ENCODE peak calls at places on chromosomes 16 and 17, in seven cellular contexts. Z is foreskin fibroblast, H is hepatocyte, D is dorsolateral prefrontal cortex, U is pancreas, P is BE2C, F is GM12865. M is an unnamed sample.

GRCh38 chr16:16857603-16858283 is 478.8 kb downstream of the NPIPA7 start:
- DNase-seq in P (no peak), F (no peak), U (no peak), H (peak), D (no peak), Z (no peak), M (no peak)

GRCh38 chr17:79914813-79915740 is 75.8 kb upstream of the CBX4 start:
- DNase-seq in F (no peak), Z (no peak), D (no peak), P (no peak), U (no peak), H (no peak), M (no peak)

GRCh38 chr16:46629331-46629843 is 8.2 kb upstream of the SHCBP1 start:
- DNase-seq in P (peak), D (no peak), H (peak), U (no peak), Z (peak), F (no peak), M (peak)

GRCh38 chr17:79077587-79077986 is 3.0 kb downstream of the ENGASE start:
- DNase-seq in D (peak), U (no peak), P (no peak), Z (no peak), H (no peak), F (no peak), M (no peak)

GRCh38 chr16:19105891-19106624 is 7.7 kb upstream of the ITPRIPL2 start:
- DNase-seq in D (no peak), Z (no peak), P (no peak), U (no peak), H (no peak), F (no peak), M (no peak)

GRCh38 chr17:77506371-77506991 is 365.7 kb downstream of the SEC14L1 start:
- DNase-seq in D (peak), F (no peak), P (peak), H (peak), U (peak), Z (no peak), M (no peak)

GRCh38 chr16:68356249-68356918 is 45.6 kb downstream of the PRMT7 start:
- DNase-seq in H (no peak), D (no peak), F (peak), U (no peak), P (no peak), Z (no peak), M (no peak)

GRCh38 chr17:74569392-74570003 is 2.2 kb upstream of the CD300H start:
- DNase-seq in F (no peak), Z (peak), P (no peak), D (no peak), U (peak), H (peak), M (no peak)

GRCh38 chr17:43356450-43356849 is 42.3 kb upstream of the ARL4D start:
- DNase-seq in Z (no peak), H (no peak), P (no peak), F (no peak), U (no peak), D (no peak), M (no peak)

GRCh38 chr17:79326814-79327213 is 252.2 kb downstream of the ENGASE start:
- DNase-seq in Z (no peak), P (no peak), U (no peak), H (no peak), D (no peak), F (no peak), M (no peak)

GRCh38 chr17:30093463-30094147 is 23.0 kb upstream of the NSRP1 start:
- DNase-seq in H (peak), U (no peak), P (peak), D (no peak), F (peak), Z (peak), M (no peak)

GRCh38 chr17:64115871-64116534 is 13.9 kb downstream of the ERN1 start:
- DNase-seq in U (peak), Z (peak), D (no peak), H (no peak), P (no peak), F (no peak), M (no peak)

GRCh38 chr17:83079340-83079747 is at the start of gene METRNL:
- DNase-seq in Z (peak), F (peak), D (no peak), U (peak), P (peak), H (peak), M (no peak)

GRCh38 chr17:72351884-72352346 is 231.1 kb downstream of the SOX9 start:
- DNase-seq in U (no peak), D (no peak), Z (no peak), F (no peak), H (no peak), P (no peak), M (no peak)

GRCh38 chr17:46140645-46141197 is 52.5 kb downstream of the KANSL1 start:
- DNase-seq in F (no peak), H (no peak), P (no peak), D (no peak), U (no peak), Z (no peak), M (no peak)

GRCh38 chr16:53517851-53518250 is 14.8 kb upstream of the AKTIP start:
- DNase-seq in F (no peak), P (no peak), D (no peak), Z (no peak), H (no peak), U (no peak), M (no peak)

GRCh38 chr17:47789611-47790520 is 31.7 kb downstream of the OSBPL7 start:
- DNase-seq in Z (peak), P (peak), D (no peak), U (no peak), F (peak), H (peak), M (no peak)

GRCh38 chr16:22395960-22396359 is 21.5 kb upstream of the CDR2 start:
- DNase-seq in H (no peak), D (no peak), P (no peak), F (no peak), Z (no peak), U (no peak), M (no peak)

GRCh38 chr17:4536742-4537411 is 18.3 kb downstream of the MYBBP1A start:
- DNase-seq in D (no peak), H (no peak), U (no peak), P (no peak), F (no peak), Z (peak), M (no peak)

GRCh38 chr16:68752602-68753001 is 15.5 kb downstream of the CDH1 start:
- DNase-seq in F (peak), Z (no peak), P (no peak), D (no peak), H (peak), U (no peak), M (no peak)

GRCh38 chr16:19696961-19697360 is 21.1 kb downstream of the KNOP1 start:
- DNase-seq in H (no peak), Z (no peak), D (no peak), U (no peak), F (no peak), P (no peak), M (no peak)

GRCh38 chr17:39450847-39451581 is at the start of gene MED1:
- DNase-seq in F (peak), Z (peak), P (peak), D (peak), U (peak), H (peak), M (peak)

GRCh38 chr17:39450051-39450450 is 1.0 kb downstream of the MED1 start:
- DNase-seq in P (no peak), F (no peak), H (peak), Z (no peak), D (no peak), U (no peak), M (peak)

GRCh38 chr17:39461113-39461910 is at the start of gene CDK12:
- DNase-seq in F (peak), Z (peak), U (peak), H (peak), P (peak), D (peak), M (peak)

GRCh38 chr17:39455919-39456318 is 4.9 kb upstream of the MED1 start:
- DNase-seq in U (no peak), H (no peak), F (no peak), D (no peak), P (no peak), Z (no peak), M (no peak)
- TF ChIP-seq CTCF in U (no peak), H (no peak), F (no peak), D (no peak), P (no peak), Z (no peak), M (no peak)

GRCh38 chr16:27444470-27444869 is 42.5 kb downstream of the IL21R start:
- DNase-seq in D (peak), F (no peak), P (no peak), Z (no peak), H (no peak), U (no peak), M (no peak)
- TF ChIP-seq CTCF in D (no peak), F (no peak), P (no peak), Z (no peak), H (no peak), U (no peak), M (no peak)

GRCh38 chr16:63527404-63527803 is 1491.2 kb upstream of the CDH8 start:
- DNase-seq in P (no peak), Z (no peak), H (no peak), U (no peak), F (no peak), D (no peak), M (no peak)

GRCh38 chr16:63530974-63531373 is 1494.7 kb upstream of the CDH8 start:
- DNase-seq in U (no peak), D (no peak), P (no peak), H (no peak), F (no peak), Z (no peak), M (no peak)

GRCh38 chr16:63530208-63530607 is 1494.0 kb upstream of the CDH8 start:
- DNase-seq in Z (no peak), H (peak), F (no peak), P (no peak), D (no peak), U (no peak), M (no peak)
- TF ChIP-seq CTCF in Z (peak), H (peak), F (no peak), P (peak), D (no peak), U (no peak), M (peak)

DNA sequence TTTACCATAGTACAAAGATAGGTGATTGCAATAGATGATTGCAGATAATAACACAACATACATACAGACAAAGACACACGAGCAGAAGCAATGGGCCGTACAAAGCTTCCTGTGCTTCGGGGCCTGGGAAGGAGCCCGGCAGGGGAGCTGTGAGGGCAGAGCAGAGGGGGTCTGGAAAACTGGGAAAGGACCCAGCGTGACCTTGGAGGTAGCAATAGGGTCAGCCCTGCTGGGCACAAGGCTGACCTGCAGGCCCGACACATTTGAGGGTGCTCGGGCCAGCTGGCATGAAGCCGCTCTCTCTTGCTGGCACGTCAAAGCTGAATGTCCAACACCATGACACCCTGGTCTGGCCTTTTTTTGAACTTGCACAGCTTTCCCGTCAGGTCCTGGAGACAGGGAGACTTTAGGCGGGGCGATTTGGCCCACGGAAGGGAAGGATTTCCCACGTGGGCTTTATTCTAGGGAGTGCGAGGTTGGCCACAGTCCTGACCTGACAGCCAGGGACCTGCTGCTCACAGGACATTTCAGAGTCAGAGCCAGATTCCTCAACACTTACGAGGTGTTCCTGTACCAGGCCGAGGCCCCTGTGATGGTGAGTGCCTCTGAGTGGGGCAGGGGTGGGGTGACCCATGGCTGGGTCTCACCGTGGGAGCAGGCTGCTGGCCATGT is 83.2 kb downstream of the NTN1 start:
- DNase-seq in P (no peak), U (no peak), F (no peak), H (no peak), D (no peak), Z (no peak), M (no peak)
- TF ChIP-seq CTCF in P (no peak), U (no peak), F (no peak), H (no peak), D (no peak), Z (no peak), M (no peak)

GRCh38 chr16:29816694-29817441 is 916 bp downstream of the PAGR1 start:
- DNase-seq in F (peak), Z (peak), H (peak), D (no peak), U (peak), P (peak), M (no peak)
- TF ChIP-seq CTCF in F (peak), Z (no peak), H (no peak), D (no peak), U (no peak), P (peak), M (no peak)

M was measured in LNCaP clone FGC.